ENCODE peak calls at places on chromosomes 5 and 9, in seven cellular contexts. V is cardiac muscle cell, P is right lobe of liver, M is OCI-LY7, Y is Peyer's patch, N is ovary, K is right cardiac atrium. F is an unnamed sample.

GRCh38 chr9:133117271-133118178 is 3.5 kb downstream of the RALGDS start:
- DNase-seq in V (peak; percentile 51), P (peak; percentile 86), M (no peak), Y (no peak), N (peak; percentile 72), K (peak; percentile 84), F (no peak)

GRCh38 chr9:12935714-12936113 is 160.9 kb downstream of the LURAP1L start:
- DNase-seq in V (peak; percentile 94), P (no peak), M (no peak), Y (no peak), N (no peak), K (no peak), F (no peak)

GRCh38 chr5:68757813-68758212 is 336.0 kb upstream of the SLC30A5 start:
- DNase-seq in V (no peak), P (peak; percentile 88), M (no peak), Y (peak; percentile 61), N (no peak), K (no peak), F (no peak)

GRCh38 chr5:53343187-53343586 is 137.2 kb upstream of the FST start:
- DNase-seq in V (peak; percentile 95), P (no peak), M (no peak), Y (no peak), N (no peak), K (no peak), F (no peak)

GRCh38 chr5:1445313-1445894 is at the start of gene SLC6A3:
- DNase-seq in V (peak; percentile 49), P (no peak), M (no peak), Y (peak; percentile 56), N (peak; percentile 75), K (peak; percentile 75), F (no peak)

GRCh38 chr9:89603629-89604462 is 966 bp upstream of the GADD45G start:
- DNase-seq in V (peak; percentile 54), P (peak; percentile 85), M (peak; percentile 50), Y (peak; percentile 82), N (peak; percentile 89), K (peak; percentile 92), F (peak; percentile 75)

GRCh38 chr5:126694403-126694802 is 82.5 kb upstream of the LMNB1 start:
- DNase-seq in V (no peak), P (no peak), M (no peak), Y (no peak), N (no peak), K (no peak), F (no peak)

GRCh38 chr9:6924988-6925563 is 167.3 kb downstream of the KDM4C start:
- DNase-seq in V (no peak), P (no peak), M (no peak), Y (no peak), N (no peak), K (no peak), F (no peak)

GRCh38 chr5:73296772-73297171 is 123.8 kb downstream of the TMEM174 start:
- DNase-seq in V (peak; percentile 70), P (no peak), M (no peak), Y (no peak), N (no peak), K (no peak), F (no peak)

GRCh38 chr9:75615284-75615683 is 275.2 kb upstream of the PCSK5 start:
- DNase-seq in V (no peak), P (no peak), M (peak; percentile 58), Y (no peak), N (no peak), K (no peak), F (no peak)

GRCh38 chr9:114799441-114799840 is 6.4 kb downstream of the TNFSF15 start:
- DNase-seq in V (no peak), P (no peak), M (no peak), Y (no peak), N (no peak), K (no peak), F (no peak)

GRCh38 chr5:141948812-141949211 is 9.2 kb downstream of the PCDH12 start:
- DNase-seq in V (no peak), P (no peak), M (no peak), Y (no peak), N (no peak), K (no peak), F (no peak)
- H3K4me1 ChIP-seq in V (no peaks in the 10 kb centered on the region), P (no peaks in the 10 kb centered on the region), M (peaks cover 6% of the 10 kb centered on the region), Y (no peaks in the 10 kb centered on the region), N (no peaks in the 10 kb centered on the region), K (peaks cover 14% of the 10 kb centered on the region), F (no peaks in the 10 kb centered on the region)

DNA sequence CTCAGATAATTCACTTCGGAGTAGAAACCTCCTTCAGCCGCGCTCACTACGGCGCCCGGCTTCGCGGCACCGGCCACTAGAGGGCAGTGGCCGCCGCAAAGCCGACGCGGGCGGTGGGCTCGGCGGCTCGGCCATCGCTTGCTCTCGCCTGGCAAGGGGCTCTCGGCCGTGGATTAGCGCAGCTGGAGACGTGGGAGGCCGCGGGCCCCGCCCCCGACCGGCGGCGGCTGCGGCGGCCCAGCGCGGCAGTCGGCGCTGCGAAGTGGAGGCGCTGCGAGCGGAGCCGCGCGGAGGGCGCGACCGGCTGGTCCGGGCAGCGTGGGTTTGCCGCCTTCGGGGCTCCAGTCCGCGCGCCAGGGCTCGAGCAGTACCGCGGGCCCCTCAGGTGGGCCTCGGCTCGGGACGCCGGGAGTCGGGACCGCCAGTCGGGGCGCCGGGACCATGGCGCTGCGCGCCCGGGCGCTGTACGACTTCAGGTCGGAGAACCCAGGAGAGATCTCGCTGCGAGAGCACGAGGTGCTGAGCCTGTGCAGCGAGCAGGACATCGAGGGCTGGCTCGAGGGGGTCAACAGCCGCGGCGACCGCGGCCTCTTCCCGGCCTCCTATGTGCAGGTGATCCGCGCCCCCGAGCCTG is at the start of gene SNX18:
- DNase-seq in V (peak; percentile 97), P (peak; percentile 93), M (peak; percentile 95), Y (peak; percentile 96), N (peak; percentile 94), K (peak; percentile 97), F (peak; percentile 91)
- H3K27ac ChIP-seq in V (peak within 1 kb of the TSS; percentile 93), P (peak within 1 kb of the TSS; percentile 96), M (no peak within 1 kb of the TSS), Y (peak within 1 kb of the TSS; percentile 79), N (peak within 1 kb of the TSS; percentile 91), K (peak within 1 kb of the TSS; percentile 70), F (peak within 1 kb of the TSS; percentile 90)

GRCh38 chr5:142931896-142932686 is 161.9 kb downstream of the ARHGAP26 start:
- DNase-seq in V (no peak), P (no peak), M (no peak), Y (no peak), N (no peak), K (peak; percentile 70), F (no peak)
- H3K4me1 ChIP-seq in V (no peaks in the 10 kb centered on the region), P (no peaks in the 10 kb centered on the region), M (no peaks in the 10 kb centered on the region), Y (no peaks in the 10 kb centered on the region), N (peaks cover 2% of the 10 kb centered on the region), K (peaks cover 28% of the 10 kb centered on the region), F (no peaks in the 10 kb centered on the region)

GRCh38 chr5:79611046-79611829 is 1.0 kb upstream of the TENT2 start:
- DNase-seq in V (no peak), P (no peak), M (no peak), Y (no peak), N (no peak), K (no peak), F (no peak)

GRCh38 chr5:79617539-79617938 is 5.3 kb downstream of the TENT2 start:
- DNase-seq in V (no peak), P (no peak), M (no peak), Y (no peak), N (no peak), K (no peak), F (no peak)

GRCh38 chr5:79612667-79613190 is 488 bp downstream of the TENT2 start:
- DNase-seq in V (no peak), P (no peak), M (peak; percentile 39), Y (no peak), N (no peak), K (no peak), F (no peak)

GRCh38 chr5:79613571-79613970 is 1.3 kb downstream of the TENT2 start:
- DNase-seq in V (no peak), P (no peak), M (no peak), Y (no peak), N (no peak), K (no peak), F (no peak)
- H3K27ac ChIP-seq in V (peak overlapping the region; percentile 98), P (no peak overlapping the region), M (peak overlapping the region; percentile 82), Y (peak overlapping the region; percentile 91), N (no peak overlapping the region), K (no peak overlapping the region), F (peak overlapping the region; percentile 92)